ENCODE peak calls at places on chromosomes 2 and 18, in eight cellular contexts. One of them, this sample, is unnamed.

GRCh38 chr2:17160594-17160993 is 357.6 kb downstream of the RAD51AP2 start:
- DNase-seq in stimulated activated CD8-positive, alpha-beta memory T cell treated with anti-CD3 and anti-CD28 coated beads, Interleukin-15, amount 100 ng/mL, for 4 hours: no peak
- DNase-seq in H1: no peak
- DNase-seq in G401: no peak
- DNase-seq in AG10803: no peak
- DNase-seq in AG08395: no peak
- DNase-seq in fibroblast of mammary gland: no peak
- DNase-seq in activated T-cell treated with anti-CD3 and anti-CD28 coated beads, Interleukin-2, amount 50 U/mL, for 4 hours: no peak
- DNase-seq in this sample: no peak

GRCh38 chr2:151178187-151178586 is 83.5 kb downstream of the RBM43 start:
- DNase-seq in AG10803: no peak
- DNase-seq in activated T-cell treated with anti-CD3 and anti-CD28 coated beads, Interleukin-2, amount 50 U/mL, for 4 hours: no peak
- DNase-seq in G401: no peak
- DNase-seq in stimulated activated CD8-positive, alpha-beta memory T cell treated with anti-CD3 and anti-CD28 coated beads, Interleukin-15, amount 100 ng/mL, for 4 hours: no peak
- DNase-seq in H1: no peak
- DNase-seq in AG08395: no peak
- DNase-seq in fibroblast of mammary gland: no peak
- DNase-seq in this sample: no peak

GRCh38 chr2:204571041-204571440 is 25.8 kb downstream of the PARD3B start:
- DNase-seq in H1: no peak
- DNase-seq in AG10803: no peak
- DNase-seq in fibroblast of mammary gland: no peak
- DNase-seq in AG08395: no peak
- DNase-seq in G401: no peak
- DNase-seq in stimulated activated CD8-positive, alpha-beta memory T cell treated with anti-CD3 and anti-CD28 coated beads, Interleukin-15, amount 100 ng/mL, for 4 hours: no peak
- DNase-seq in activated T-cell treated with anti-CD3 and anti-CD28 coated beads, Interleukin-2, amount 50 U/mL, for 4 hours: no peak
- DNase-seq in this sample: no peak

GRCh38 chr2:74436804-74437695 is 4.7 kb downstream of the RTKN start:
- DNase-seq in stimulated activated CD8-positive, alpha-beta memory T cell treated with anti-CD3 and anti-CD28 coated beads, Interleukin-15, amount 100 ng/mL, for 4 hours: no peak
- DNase-seq in H1: no peak
- DNase-seq in AG08395: no peak
- DNase-seq in G401: no peak
- DNase-seq in activated T-cell treated with anti-CD3 and anti-CD28 coated beads, Interleukin-2, amount 50 U/mL, for 4 hours: no peak
- DNase-seq in fibroblast of mammary gland: no peak
- DNase-seq in AG10803: no peak
- DNase-seq in this sample: no peak

GRCh38 chr2:109535217-109535946 is 78.4 kb downstream of the SEPTIN10 start:
- DNase-seq in activated T-cell treated with anti-CD3 and anti-CD28 coated beads, Interleukin-2, amount 50 U/mL, for 4 hours: no peak
- DNase-seq in G401: no peak
- DNase-seq in H1: no peak
- DNase-seq in AG08395: no peak
- DNase-seq in fibroblast of mammary gland: no peak
- DNase-seq in stimulated activated CD8-positive, alpha-beta memory T cell treated with anti-CD3 and anti-CD28 coated beads, Interleukin-15, amount 100 ng/mL, for 4 hours: no peak
- DNase-seq in AG10803: peak
- DNase-seq in this sample: no peak

GRCh38 chr2:170332676-170333402 is 154.9 kb downstream of the MYO3B start:
- DNase-seq in AG10803: no peak
- DNase-seq in activated T-cell treated with anti-CD3 and anti-CD28 coated beads, Interleukin-2, amount 50 U/mL, for 4 hours: no peak
- DNase-seq in stimulated activated CD8-positive, alpha-beta memory T cell treated with anti-CD3 and anti-CD28 coated beads, Interleukin-15, amount 100 ng/mL, for 4 hours: no peak
- DNase-seq in AG08395: no peak
- DNase-seq in fibroblast of mammary gland: no peak
- DNase-seq in H1: no peak
- DNase-seq in G401: no peak
- DNase-seq in this sample: no peak

GRCh38 chr18:7370375-7370774 is 139.5 kb downstream of the LRRC30 start:
- DNase-seq in AG08395: no peak
- DNase-seq in G401: no peak
- DNase-seq in activated T-cell treated with anti-CD3 and anti-CD28 coated beads, Interleukin-2, amount 50 U/mL, for 4 hours: no peak
- DNase-seq in stimulated activated CD8-positive, alpha-beta memory T cell treated with anti-CD3 and anti-CD28 coated beads, Interleukin-15, amount 100 ng/mL, for 4 hours: no peak
- DNase-seq in H1: no peak
- DNase-seq in fibroblast of mammary gland: no peak
- DNase-seq in AG10803: no peak
- DNase-seq in this sample: no peak

GRCh38 chr18:26089247-26090129 is 925 bp downstream of the SS18 start:
- DNase-seq in AG08395: peak
- DNase-seq in AG10803: peak
- DNase-seq in G401: peak
- DNase-seq in activated T-cell treated with anti-CD3 and anti-CD28 coated beads, Interleukin-2, amount 50 U/mL, for 4 hours: no peak
- DNase-seq in H1: no peak
- DNase-seq in stimulated activated CD8-positive, alpha-beta memory T cell treated with anti-CD3 and anti-CD28 coated beads, Interleukin-15, amount 100 ng/mL, for 4 hours: no peak
- DNase-seq in fibroblast of mammary gland: peak
- DNase-seq in this sample: peak

GRCh38 chr2:28615691-28616090 is 119.8 kb downstream of the PLB1 start:
- DNase-seq in G401: no peak
- DNase-seq in AG08395: no peak
- DNase-seq in AG10803: no peak
- DNase-seq in fibroblast of mammary gland: no peak
- DNase-seq in activated T-cell treated with anti-CD3 and anti-CD28 coated beads, Interleukin-2, amount 50 U/mL, for 4 hours: no peak
- DNase-seq in H1: no peak
- DNase-seq in stimulated activated CD8-positive, alpha-beta memory T cell treated with anti-CD3 and anti-CD28 coated beads, Interleukin-15, amount 100 ng/mL, for 4 hours: no peak
- DNase-seq in this sample: no peak

GRCh38 chr2:231204146-231204545 is 5.7 kb downstream of the ARMC9 start:
- DNase-seq in AG10803: no peak
- DNase-seq in activated T-cell treated with anti-CD3 and anti-CD28 coated beads, Interleukin-2, amount 50 U/mL, for 4 hours: no peak
- DNase-seq in stimulated activated CD8-positive, alpha-beta memory T cell treated with anti-CD3 and anti-CD28 coated beads, Interleukin-15, amount 100 ng/mL, for 4 hours: no peak
- DNase-seq in fibroblast of mammary gland: no peak
- DNase-seq in AG08395: no peak
- DNase-seq in G401: no peak
- DNase-seq in H1: no peak
- DNase-seq in this sample: no peak

GRCh38 chr2:147543056-147543455 is 301.8 kb upstream of the ACVR2A start:
- DNase-seq in stimulated activated CD8-positive, alpha-beta memory T cell treated with anti-CD3 and anti-CD28 coated beads, Interleukin-15, amount 100 ng/mL, for 4 hours: no peak
- DNase-seq in activated T-cell treated with anti-CD3 and anti-CD28 coated beads, Interleukin-2, amount 50 U/mL, for 4 hours: no peak
- DNase-seq in fibroblast of mammary gland: peak
- DNase-seq in AG08395: peak
- DNase-seq in G401: no peak
- DNase-seq in AG10803: peak
- DNase-seq in H1: no peak
- DNase-seq in this sample: no peak

GRCh38 chr2:60285476-60286316 is 267.8 kb downstream of the BCL11A start:
- DNase-seq in AG08395: no peak
- DNase-seq in activated T-cell treated with anti-CD3 and anti-CD28 coated beads, Interleukin-2, amount 50 U/mL, for 4 hours: no peak
- DNase-seq in stimulated activated CD8-positive, alpha-beta memory T cell treated with anti-CD3 and anti-CD28 coated beads, Interleukin-15, amount 100 ng/mL, for 4 hours: no peak
- DNase-seq in fibroblast of mammary gland: no peak
- DNase-seq in G401: no peak
- DNase-seq in AG10803: no peak
- DNase-seq in H1: no peak
- DNase-seq in this sample: no peak

GRCh38 chr2:150607471-150607870 is 120.0 kb upstream of the RND3 start:
- DNase-seq in H1: no peak
- DNase-seq in AG08395: no peak
- DNase-seq in stimulated activated CD8-positive, alpha-beta memory T cell treated with anti-CD3 and anti-CD28 coated beads, Interleukin-15, amount 100 ng/mL, for 4 hours: no peak
- DNase-seq in activated T-cell treated with anti-CD3 and anti-CD28 coated beads, Interleukin-2, amount 50 U/mL, for 4 hours: no peak
- DNase-seq in AG10803: peak
- DNase-seq in fibroblast of mammary gland: peak
- DNase-seq in G401: no peak
- DNase-seq in this sample: no peak

GRCh38 chr2:55141572-55142413 is 90.3 kb downstream of the CLHC1 start:
- DNase-seq in stimulated activated CD8-positive, alpha-beta memory T cell treated with anti-CD3 and anti-CD28 coated beads, Interleukin-15, amount 100 ng/mL, for 4 hours: no peak
- DNase-seq in activated T-cell treated with anti-CD3 and anti-CD28 coated beads, Interleukin-2, amount 50 U/mL, for 4 hours: no peak
- DNase-seq in AG08395: no peak
- DNase-seq in fibroblast of mammary gland: no peak
- DNase-seq in G401: no peak
- DNase-seq in H1: no peak
- DNase-seq in AG10803: no peak
- DNase-seq in this sample: no peak

GRCh38 chr2:10366601-10367270 is 64.0 kb downstream of the HPCAL1 start:
- DNase-seq in AG08395: no peak
- DNase-seq in fibroblast of mammary gland: no peak
- DNase-seq in G401: no peak
- DNase-seq in AG10803: no peak
- DNase-seq in activated T-cell treated with anti-CD3 and anti-CD28 coated beads, Interleukin-2, amount 50 U/mL, for 4 hours: no peak
- DNase-seq in stimulated activated CD8-positive, alpha-beta memory T cell treated with anti-CD3 and anti-CD28 coated beads, Interleukin-15, amount 100 ng/mL, for 4 hours: no peak
- DNase-seq in H1: no peak
- DNase-seq in this sample: no peak

GRCh38 chr2:111522231-111522768 is 361.7 kb downstream of the ANAPC1 start:
- DNase-seq in G401: no peak
- DNase-seq in AG10803: peak
- DNase-seq in fibroblast of mammary gland: peak
- DNase-seq in H1: no peak
- DNase-seq in stimulated activated CD8-positive, alpha-beta memory T cell treated with anti-CD3 and anti-CD28 coated beads, Interleukin-15, amount 100 ng/mL, for 4 hours: no peak
- DNase-seq in AG08395: no peak
- DNase-seq in activated T-cell treated with anti-CD3 and anti-CD28 coated beads, Interleukin-2, amount 50 U/mL, for 4 hours: no peak
- DNase-seq in this sample: no peak

GRCh38 chr18:60493066-60493465 is 120.5 kb upstream of the MC4R start:
- DNase-seq in H1: peak
- DNase-seq in G401: no peak
- DNase-seq in fibroblast of mammary gland: no peak
- DNase-seq in activated T-cell treated with anti-CD3 and anti-CD28 coated beads, Interleukin-2, amount 50 U/mL, for 4 hours: no peak
- DNase-seq in stimulated activated CD8-positive, alpha-beta memory T cell treated with anti-CD3 and anti-CD28 coated beads, Interleukin-15, amount 100 ng/mL, for 4 hours: no peak
- DNase-seq in AG10803: no peak
- DNase-seq in AG08395: no peak
- DNase-seq in this sample: peak

GRCh38 chr2:83990601-83991000 is 468.5 kb downstream of the SUCLG1 start:
- DNase-seq in AG08395: no peak
- DNase-seq in AG10803: no peak
- DNase-seq in G401: no peak
- DNase-seq in H1: no peak
- DNase-seq in stimulated activated CD8-positive, alpha-beta memory T cell treated with anti-CD3 and anti-CD28 coated beads, Interleukin-15, amount 100 ng/mL, for 4 hours: no peak
- DNase-seq in fibroblast of mammary gland: no peak
- DNase-seq in activated T-cell treated with anti-CD3 and anti-CD28 coated beads, Interleukin-2, amount 50 U/mL, for 4 hours: no peak
- DNase-seq in this sample: no peak

GRCh38 chr2:226303707-226304106 is 495.9 kb downstream of the IRS1 start:
- DNase-seq in AG10803: no peak
- DNase-seq in H1: no peak
- DNase-seq in AG08395: no peak
- DNase-seq in G401: no peak
- DNase-seq in activated T-cell treated with anti-CD3 and anti-CD28 coated beads, Interleukin-2, amount 50 U/mL, for 4 hours: no peak
- DNase-seq in stimulated activated CD8-positive, alpha-beta memory T cell treated with anti-CD3 and anti-CD28 coated beads, Interleukin-15, amount 100 ng/mL, for 4 hours: no peak
- DNase-seq in fibroblast of mammary gland: no peak
- DNase-seq in this sample: no peak

GRCh38 chr2:28713582-28714292 is 37.9 kb upstream of the PPP1CB start:
- DNase-seq in AG08395: peak
- DNase-seq in stimulated activated CD8-positive, alpha-beta memory T cell treated with anti-CD3 and anti-CD28 coated beads, Interleukin-15, amount 100 ng/mL, for 4 hours: no peak
- DNase-seq in activated T-cell treated with anti-CD3 and anti-CD28 coated beads, Interleukin-2, amount 50 U/mL, for 4 hours: no peak
- DNase-seq in H1: no peak
- DNase-seq in G401: no peak
- DNase-seq in fibroblast of mammary gland: peak
- DNase-seq in AG10803: peak
- DNase-seq in this sample: no peak

GRCh38 chr18:57802166-57802868 is 798 bp downstream of the ATP8B1 start:
- DNase-seq in G401: no peak
- DNase-seq in fibroblast of mammary gland: no peak
- DNase-seq in activated T-cell treated with anti-CD3 and anti-CD28 coated beads, Interleukin-2, amount 50 U/mL, for 4 hours: no peak
- DNase-seq in stimulated activated CD8-positive, alpha-beta memory T cell treated with anti-CD3 and anti-CD28 coated beads, Interleukin-15, amount 100 ng/mL, for 4 hours: no peak
- DNase-seq in AG08395: no peak
- DNase-seq in H1: no peak
- DNase-seq in AG10803: no peak
- DNase-seq in this sample: peak

GRCh38 chr2:159875083-159875482 is 77.1 kb upstream of the CD302 start:
- DNase-seq in G401: no peak
- DNase-seq in H1: no peak
- DNase-seq in stimulated activated CD8-positive, alpha-beta memory T cell treated with anti-CD3 and anti-CD28 coated beads, Interleukin-15, amount 100 ng/mL, for 4 hours: no peak
- DNase-seq in activated T-cell treated with anti-CD3 and anti-CD28 coated beads, Interleukin-2, amount 50 U/mL, for 4 hours: no peak
- DNase-seq in AG08395: no peak
- DNase-seq in fibroblast of mammary gland: no peak
- DNase-seq in AG10803: no peak
- DNase-seq in this sample: no peak

GRCh38 chr2:233915133-233915532 is 2.0 kb upstream of the TRPM8 start:
- DNase-seq in stimulated activated CD8-positive, alpha-beta memory T cell treated with anti-CD3 and anti-CD28 coated beads, Interleukin-15, amount 100 ng/mL, for 4 hours: no peak
- DNase-seq in G401: peak
- DNase-seq in activated T-cell treated with anti-CD3 and anti-CD28 coated beads, Interleukin-2, amount 50 U/mL, for 4 hours: no peak
- DNase-seq in H1: no peak
- DNase-seq in fibroblast of mammary gland: no peak
- DNase-seq in AG10803: no peak
- DNase-seq in AG08395: no peak
- DNase-seq in this sample: peak

GRCh38 chr18:51162617-51163016 is 34.9 kb downstream of the MEX3C start:
- DNase-seq in G401: no peak
- DNase-seq in H1: no peak
- DNase-seq in activated T-cell treated with anti-CD3 and anti-CD28 coated beads, Interleukin-2, amount 50 U/mL, for 4 hours: no peak
- DNase-seq in AG08395: no peak
- DNase-seq in AG10803: no peak
- DNase-seq in fibroblast of mammary gland: no peak
- DNase-seq in stimulated activated CD8-positive, alpha-beta memory T cell treated with anti-CD3 and anti-CD28 coated beads, Interleukin-15, amount 100 ng/mL, for 4 hours: no peak
- DNase-seq in this sample: no peak

GRCh38 chr2:110116033-110116710 is 550 bp upstream of the MALL start:
- DNase-seq in fibroblast of mammary gland: peak
- DNase-seq in H1: no peak
- DNase-seq in AG10803: peak
- DNase-seq in AG08395: peak
- DNase-seq in stimulated activated CD8-positive, alpha-beta memory T cell treated with anti-CD3 and anti-CD28 coated beads, Interleukin-15, amount 100 ng/mL, for 4 hours: no peak
- DNase-seq in G401: no peak
- DNase-seq in activated T-cell treated with anti-CD3 and anti-CD28 coated beads, Interleukin-2, amount 50 U/mL, for 4 hours: no peak
- DNase-seq in this sample: peak

GRCh38 chr2:79512442-79513401 is at the start of gene CTNNA2:
- DNase-seq in activated T-cell treated with anti-CD3 and anti-CD28 coated beads, Interleukin-2, amount 50 U/mL, for 4 hours: no peak
- DNase-seq in fibroblast of mammary gland: peak
- DNase-seq in G401: peak
- DNase-seq in stimulated activated CD8-positive, alpha-beta memory T cell treated with anti-CD3 and anti-CD28 coated beads, Interleukin-15, amount 100 ng/mL, for 4 hours: no peak
- DNase-seq in AG10803: peak
- DNase-seq in H1: peak
- DNase-seq in AG08395: peak
- DNase-seq in this sample: peak

GRCh38 chr2:10765461-10765860 is 44.0 kb downstream of the ATP6V1C2 start:
- DNase-seq in H1: no peak
- DNase-seq in G401: no peak
- DNase-seq in stimulated activated CD8-positive, alpha-beta memory T cell treated with anti-CD3 and anti-CD28 coated beads, Interleukin-15, amount 100 ng/mL, for 4 hours: no peak
- DNase-seq in fibroblast of mammary gland: no peak
- DNase-seq in AG10803: no peak
- DNase-seq in activated T-cell treated with anti-CD3 and anti-CD28 coated beads, Interleukin-2, amount 50 U/mL, for 4 hours: no peak
- DNase-seq in AG08395: no peak
- DNase-seq in this sample: no peak

GRCh38 chr2:198731842-198732421 is 725.8 kb downstream of the SATB2 start:
- DNase-seq in stimulated activated CD8-positive, alpha-beta memory T cell treated with anti-CD3 and anti-CD28 coated beads, Interleukin-15, amount 100 ng/mL, for 4 hours: no peak
- DNase-seq in AG10803: peak
- DNase-seq in fibroblast of mammary gland: no peak
- DNase-seq in H1: no peak
- DNase-seq in activated T-cell treated with anti-CD3 and anti-CD28 coated beads, Interleukin-2, amount 50 U/mL, for 4 hours: no peak
- DNase-seq in AG08395: peak
- DNase-seq in G401: no peak
- DNase-seq in this sample: no peak

GRCh38 chr18:7035807-7036206 is 81.8 kb downstream of the LAMA1 start:
- DNase-seq in fibroblast of mammary gland: no peak
- DNase-seq in G401: no peak
- DNase-seq in activated T-cell treated with anti-CD3 and anti-CD28 coated beads, Interleukin-2, amount 50 U/mL, for 4 hours: no peak
- DNase-seq in AG10803: no peak
- DNase-seq in H1: no peak
- DNase-seq in stimulated activated CD8-positive, alpha-beta memory T cell treated with anti-CD3 and anti-CD28 coated beads, Interleukin-15, amount 100 ng/mL, for 4 hours: no peak
- DNase-seq in AG08395: no peak
- DNase-seq in this sample: no peak

GRCh38 chr2:54206596-54206995 is 49.4 kb downstream of the TSPYL6 start:
- DNase-seq in G401: peak
- DNase-seq in H1: no peak
- DNase-seq in AG10803: peak
- DNase-seq in activated T-cell treated with anti-CD3 and anti-CD28 coated beads, Interleukin-2, amount 50 U/mL, for 4 hours: no peak
- DNase-seq in stimulated activated CD8-positive, alpha-beta memory T cell treated with anti-CD3 and anti-CD28 coated beads, Interleukin-15, amount 100 ng/mL, for 4 hours: no peak
- DNase-seq in fibroblast of mammary gland: peak
- DNase-seq in AG08395: peak
- DNase-seq in this sample: peak

GRCh38 chr2:15058015-15058414 is 425.5 kb downstream of the LRATD1 start:
- DNase-seq in fibroblast of mammary gland: peak
- DNase-seq in AG08395: no peak
- DNase-seq in activated T-cell treated with anti-CD3 and anti-CD28 coated beads, Interleukin-2, amount 50 U/mL, for 4 hours: no peak
- DNase-seq in stimulated activated CD8-positive, alpha-beta memory T cell treated with anti-CD3 and anti-CD28 coated beads, Interleukin-15, amount 100 ng/mL, for 4 hours: no peak
- DNase-seq in H1: no peak
- DNase-seq in AG10803: no peak
- DNase-seq in G401: no peak
- DNase-seq in this sample: peak

GRCh38 chr2:220106065-220106464 is 478.6 kb downstream of the SLC4A3 start:
- DNase-seq in G401: no peak
- DNase-seq in fibroblast of mammary gland: peak
- DNase-seq in activated T-cell treated with anti-CD3 and anti-CD28 coated beads, Interleukin-2, amount 50 U/mL, for 4 hours: no peak
- DNase-seq in AG10803: no peak
- DNase-seq in stimulated activated CD8-positive, alpha-beta memory T cell treated with anti-CD3 and anti-CD28 coated beads, Interleukin-15, amount 100 ng/mL, for 4 hours: no peak
- DNase-seq in AG08395: no peak
- DNase-seq in H1: no peak
- DNase-seq in this sample: no peak

GRCh38 chr2:39469807-39470206 is 32.7 kb upstream of the MAP4K3 start:
- DNase-seq in AG08395: peak
- DNase-seq in activated T-cell treated with anti-CD3 and anti-CD28 coated beads, Interleukin-2, amount 50 U/mL, for 4 hours: no peak
- DNase-seq in H1: no peak
- DNase-seq in G401: peak
- DNase-seq in stimulated activated CD8-positive, alpha-beta memory T cell treated with anti-CD3 and anti-CD28 coated beads, Interleukin-15, amount 100 ng/mL, for 4 hours: no peak
- DNase-seq in fibroblast of mammary gland: peak
- DNase-seq in AG10803: peak
- DNase-seq in this sample: peak

GRCh38 chr2:193377789-193378188 is 1183.1 kb upstream of the TMEFF2 start:
- DNase-seq in H1: no peak
- DNase-seq in AG08395: no peak
- DNase-seq in activated T-cell treated with anti-CD3 and anti-CD28 coated beads, Interleukin-2, amount 50 U/mL, for 4 hours: no peak
- DNase-seq in G401: no peak
- DNase-seq in AG10803: no peak
- DNase-seq in fibroblast of mammary gland: no peak
- DNase-seq in stimulated activated CD8-positive, alpha-beta memory T cell treated with anti-CD3 and anti-CD28 coated beads, Interleukin-15, amount 100 ng/mL, for 4 hours: no peak
- DNase-seq in this sample: no peak

This sample was measured in neural progenitor cell.